ENCODE peak calls at places on chromosomes 7 and 10, in ten cellular contexts. One of them, this sample, is unnamed.

GRCh38 chr10:47380341-47381215 is 3.5 kb downstream of the ZNF488 start:
- DNase-seq in fibroblast of villous mesenchyme: no peak
- DNase-seq in AG04450: no peak
- DNase-seq in neural progenitor cell: no peak
- DNase-seq in PC-3: no peak
- DNase-seq in kidney: no peak
- DNase-seq in cardiac fibroblast: no peak
- DNase-seq in heart right ventricle: no peak
- DNase-seq in IMR-90: no peak
- DNase-seq in H1: peak
- DNase-seq in this sample: no peak

GRCh38 chr7:94087664-94088352 is 83.7 kb upstream of the BET1 start:
- DNase-seq in H1: peak
- DNase-seq in IMR-90: peak
- DNase-seq in heart right ventricle: no peak
- DNase-seq in neural progenitor cell: peak
- DNase-seq in AG04450: peak
- DNase-seq in cardiac fibroblast: peak
- DNase-seq in PC-3: peak
- DNase-seq in fibroblast of villous mesenchyme: peak
- DNase-seq in kidney: no peak
- DNase-seq in this sample: peak

GRCh38 chr7:144786079-144786478 is 49.8 kb downstream of the TPK1 start:
- DNase-seq in PC-3: no peak
- DNase-seq in cardiac fibroblast: no peak
- DNase-seq in neural progenitor cell: peak
- DNase-seq in fibroblast of villous mesenchyme: no peak
- DNase-seq in AG04450: no peak
- DNase-seq in H1: no peak
- DNase-seq in heart right ventricle: no peak
- DNase-seq in kidney: no peak
- DNase-seq in IMR-90: no peak
- DNase-seq in this sample: no peak

GRCh38 chr10:63644398-63645142 is 123.4 kb downstream of the REEP3 start:
- DNase-seq in cardiac fibroblast: peak
- DNase-seq in H1: no peak
- DNase-seq in fibroblast of villous mesenchyme: no peak
- DNase-seq in neural progenitor cell: no peak
- DNase-seq in AG04450: no peak
- DNase-seq in IMR-90: no peak
- DNase-seq in kidney: no peak
- DNase-seq in PC-3: no peak
- DNase-seq in heart right ventricle: no peak
- DNase-seq in this sample: no peak

GRCh38 chr7:47901542-47901941 is 46.7 kb downstream of the PKD1L1 start:
- DNase-seq in cardiac fibroblast: peak
- DNase-seq in neural progenitor cell: peak
- DNase-seq in fibroblast of villous mesenchyme: peak
- DNase-seq in heart right ventricle: no peak
- DNase-seq in kidney: no peak
- DNase-seq in H1: no peak
- DNase-seq in PC-3: peak
- DNase-seq in IMR-90: peak
- DNase-seq in AG04450: no peak
- DNase-seq in this sample: no peak

GRCh38 chr7:158776474-158776873 is 52.8 kb downstream of the ESYT2 start:
- DNase-seq in H1: peak
- DNase-seq in cardiac fibroblast: no peak
- DNase-seq in neural progenitor cell: no peak
- DNase-seq in IMR-90: no peak
- DNase-seq in kidney: no peak
- DNase-seq in heart right ventricle: no peak
- DNase-seq in PC-3: no peak
- DNase-seq in fibroblast of villous mesenchyme: no peak
- DNase-seq in AG04450: no peak
- DNase-seq in this sample: no peak

GRCh38 chr7:116494472-116494871 is 5.1 kb upstream of the CAV2 start:
- DNase-seq in kidney: no peak
- DNase-seq in cardiac fibroblast: no peak
- DNase-seq in H1: no peak
- DNase-seq in IMR-90: no peak
- DNase-seq in neural progenitor cell: no peak
- DNase-seq in PC-3: no peak
- DNase-seq in fibroblast of villous mesenchyme: no peak
- DNase-seq in heart right ventricle: no peak
- DNase-seq in AG04450: no peak
- DNase-seq in this sample: no peak

GRCh38 chr7:106451171-106451570 is 166.4 kb upstream of the NAMPT start:
- DNase-seq in neural progenitor cell: no peak
- DNase-seq in H1: no peak
- DNase-seq in cardiac fibroblast: no peak
- DNase-seq in IMR-90: no peak
- DNase-seq in kidney: no peak
- DNase-seq in PC-3: no peak
- DNase-seq in fibroblast of villous mesenchyme: peak
- DNase-seq in AG04450: no peak
- DNase-seq in heart right ventricle: no peak
- DNase-seq in this sample: no peak

GRCh38 chr7:90621130-90621891 is 25.2 kb downstream of the CDK14 start:
- DNase-seq in H1: no peak
- DNase-seq in neural progenitor cell: no peak
- DNase-seq in heart right ventricle: no peak
- DNase-seq in PC-3: peak
- DNase-seq in kidney: no peak
- DNase-seq in AG04450: no peak
- DNase-seq in cardiac fibroblast: peak
- DNase-seq in IMR-90: no peak
- DNase-seq in fibroblast of villous mesenchyme: peak
- DNase-seq in this sample: no peak

GRCh38 chr7:113060100-113060499 is 26.5 kb downstream of the GPR85 start:
- DNase-seq in kidney: no peak
- DNase-seq in IMR-90: no peak
- DNase-seq in neural progenitor cell: no peak
- DNase-seq in H1: no peak
- DNase-seq in fibroblast of villous mesenchyme: no peak
- DNase-seq in cardiac fibroblast: no peak
- DNase-seq in AG04450: no peak
- DNase-seq in PC-3: no peak
- DNase-seq in heart right ventricle: no peak
- DNase-seq in this sample: no peak

GRCh38 chr7:116953372-116953726 is at the start of gene ST7:
- DNase-seq in PC-3: peak
- DNase-seq in fibroblast of villous mesenchyme: peak
- DNase-seq in H1: peak
- DNase-seq in AG04450: no peak
- DNase-seq in heart right ventricle: no peak
- DNase-seq in IMR-90: peak
- DNase-seq in cardiac fibroblast: peak
- DNase-seq in kidney: peak
- DNase-seq in neural progenitor cell: peak
- DNase-seq in this sample: peak

GRCh38 chr10:1149793-1150637 is 93.8 kb downstream of the WDR37 start:
- DNase-seq in PC-3: no peak
- DNase-seq in H1: peak
- DNase-seq in IMR-90: peak
- DNase-seq in neural progenitor cell: no peak
- DNase-seq in AG04450: no peak
- DNase-seq in kidney: no peak
- DNase-seq in heart right ventricle: no peak
- DNase-seq in fibroblast of villous mesenchyme: peak
- DNase-seq in cardiac fibroblast: no peak
- DNase-seq in this sample: no peak

GRCh38 chr10:128069351-128070051 is 56.7 kb downstream of the MKI67 start:
- DNase-seq in H1: peak
- DNase-seq in kidney: peak
- DNase-seq in neural progenitor cell: peak
- DNase-seq in fibroblast of villous mesenchyme: peak
- DNase-seq in PC-3: peak
- DNase-seq in heart right ventricle: peak
- DNase-seq in cardiac fibroblast: peak
- DNase-seq in AG04450: peak
- DNase-seq in IMR-90: peak
- DNase-seq in this sample: peak

GRCh38 chr7:22269963-22270362 is 87.0 kb downstream of the RAPGEF5 start:
- DNase-seq in kidney: no peak
- DNase-seq in cardiac fibroblast: no peak
- DNase-seq in neural progenitor cell: no peak
- DNase-seq in fibroblast of villous mesenchyme: no peak
- DNase-seq in heart right ventricle: no peak
- DNase-seq in PC-3: no peak
- DNase-seq in H1: no peak
- DNase-seq in IMR-90: no peak
- DNase-seq in AG04450: no peak
- DNase-seq in this sample: no peak

GRCh38 chr7:20249924-20250323 is 32.7 kb upstream of the MACC1 start:
- DNase-seq in heart right ventricle: no peak
- DNase-seq in IMR-90: no peak
- DNase-seq in cardiac fibroblast: no peak
- DNase-seq in PC-3: peak
- DNase-seq in fibroblast of villous mesenchyme: no peak
- DNase-seq in H1: no peak
- DNase-seq in kidney: no peak
- DNase-seq in AG04450: no peak
- DNase-seq in neural progenitor cell: no peak
- DNase-seq in this sample: peak

GRCh38 chr10:99983280-99983988 is 26.3 kb downstream of the DNMBP start:
- DNase-seq in H1: no peak
- DNase-seq in AG04450: no peak
- DNase-seq in fibroblast of villous mesenchyme: peak
- DNase-seq in PC-3: no peak
- DNase-seq in IMR-90: peak
- DNase-seq in kidney: no peak
- DNase-seq in neural progenitor cell: no peak
- DNase-seq in heart right ventricle: peak
- DNase-seq in cardiac fibroblast: peak
- DNase-seq in this sample: no peak

GRCh38 chr10:107418411-107418810 is 253.9 kb upstream of the SORCS1 start:
- DNase-seq in heart right ventricle: no peak
- DNase-seq in H1: no peak
- DNase-seq in PC-3: no peak
- DNase-seq in IMR-90: no peak
- DNase-seq in kidney: no peak
- DNase-seq in cardiac fibroblast: no peak
- DNase-seq in fibroblast of villous mesenchyme: no peak
- DNase-seq in neural progenitor cell: no peak
- DNase-seq in AG04450: no peak
- DNase-seq in this sample: no peak

GRCh38 chr7:1981878-1982230 is 250.9 kb downstream of the MAD1L1 start:
- DNase-seq in PC-3: no peak
- DNase-seq in fibroblast of villous mesenchyme: no peak
- DNase-seq in cardiac fibroblast: no peak
- DNase-seq in AG04450: no peak
- DNase-seq in kidney: peak
- DNase-seq in IMR-90: no peak
- DNase-seq in neural progenitor cell: no peak
- DNase-seq in heart right ventricle: no peak
- DNase-seq in H1: no peak
- DNase-seq in this sample: no peak

GRCh38 chr10:43235070-43235900 is 31.6 kb downstream of the RASGEF1A start:
- DNase-seq in heart right ventricle: no peak
- DNase-seq in neural progenitor cell: no peak
- DNase-seq in AG04450: no peak
- DNase-seq in H1: no peak
- DNase-seq in fibroblast of villous mesenchyme: no peak
- DNase-seq in PC-3: no peak
- DNase-seq in kidney: peak
- DNase-seq in cardiac fibroblast: no peak
- DNase-seq in IMR-90: no peak
- DNase-seq in this sample: no peak

GRCh38 chr7:100148225-100148558 is 526 bp upstream of the LAMTOR4 start:
- DNase-seq in fibroblast of villous mesenchyme: no peak
- DNase-seq in kidney: no peak
- DNase-seq in H1: no peak
- DNase-seq in AG04450: no peak
- DNase-seq in neural progenitor cell: no peak
- DNase-seq in heart right ventricle: no peak
- DNase-seq in cardiac fibroblast: no peak
- DNase-seq in PC-3: no peak
- DNase-seq in IMR-90: no peak
- DNase-seq in this sample: no peak
- TF ChIP-seq CTCF in fibroblast of villous mesenchyme: no peak
- TF ChIP-seq CTCF in kidney: no peak
- TF ChIP-seq CTCF in H1: no peak
- TF ChIP-seq CTCF in AG04450: no peak
- TF ChIP-seq CTCF in neural progenitor cell: no peak
- TF ChIP-seq CTCF in heart right ventricle: no peak
- TF ChIP-seq CTCF in cardiac fibroblast: no peak
- TF ChIP-seq CTCF in PC-3: no peak
- TF ChIP-seq CTCF in IMR-90: no peak
- TF ChIP-seq CTCF in this sample: no peak

GRCh38 chr10:113921571-113922370 is 67.3 kb downstream of the NHLRC2 start:
- DNase-seq in AG04450: no peak
- DNase-seq in heart right ventricle: no peak
- DNase-seq in PC-3: no peak
- DNase-seq in neural progenitor cell: no peak
- DNase-seq in fibroblast of villous mesenchyme: no peak
- DNase-seq in cardiac fibroblast: no peak
- DNase-seq in IMR-90: no peak
- DNase-seq in H1: no peak
- DNase-seq in kidney: no peak
- DNase-seq in this sample: no peak
- H3K4me3 ChIP-seq in AG04450: no peak
- H3K4me3 ChIP-seq in heart right ventricle: no peak
- H3K4me3 ChIP-seq in PC-3: no peak
- H3K4me3 ChIP-seq in neural progenitor cell: no peak
- H3K4me3 ChIP-seq in fibroblast of villous mesenchyme: no peak
- H3K4me3 ChIP-seq in cardiac fibroblast: no peak
- H3K4me3 ChIP-seq in IMR-90: no peak
- H3K4me3 ChIP-seq in H1: no peak
- H3K4me3 ChIP-seq in kidney: no peak
- H3K4me3 ChIP-seq in this sample: no peak

DNA sequence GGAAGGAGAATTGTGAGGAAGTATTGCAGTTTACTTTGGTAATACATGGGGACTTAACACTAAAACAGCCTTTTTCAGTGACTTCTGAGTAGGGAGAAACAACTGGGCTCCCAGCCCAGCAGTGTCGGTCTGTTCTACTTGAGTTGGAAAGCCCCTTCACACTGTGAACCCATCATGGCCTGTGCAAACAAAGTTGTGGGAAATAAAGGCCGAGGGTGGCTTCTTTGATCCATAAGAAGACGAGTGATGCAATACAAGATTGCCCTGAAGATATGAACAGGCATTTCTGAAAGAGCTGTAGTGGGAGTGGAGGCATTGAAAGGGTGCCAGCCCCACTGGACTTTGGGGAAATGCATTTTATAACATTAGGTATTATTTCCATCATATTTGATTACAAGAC is 28.3 kb downstream of the C10orf120 start:
- DNase-seq in PC-3: no peak
- DNase-seq in heart right ventricle: no peak
- DNase-seq in kidney: no peak
- DNase-seq in neural progenitor cell: no peak
- DNase-seq in fibroblast of villous mesenchyme: no peak
- DNase-seq in IMR-90: no peak
- DNase-seq in AG04450: no peak
- DNase-seq in H1: no peak
- DNase-seq in cardiac fibroblast: no peak
- DNase-seq in this sample: no peak
- TF ChIP-seq CTCF in PC-3: no peak
- TF ChIP-seq CTCF in heart right ventricle: no peak
- TF ChIP-seq CTCF in kidney: no peak
- TF ChIP-seq CTCF in neural progenitor cell: no peak
- TF ChIP-seq CTCF in fibroblast of villous mesenchyme: no peak
- TF ChIP-seq CTCF in IMR-90: no peak
- TF ChIP-seq CTCF in AG04450: no peak
- TF ChIP-seq CTCF in H1: no peak
- TF ChIP-seq CTCF in cardiac fibroblast: no peak
- TF ChIP-seq CTCF in this sample: no peak

GRCh38 chr10:32950457-32951109 is 7.4 kb downstream of the ITGB1 start:
- DNase-seq in AG04450: no peak
- DNase-seq in neural progenitor cell: peak
- DNase-seq in heart right ventricle: no peak
- DNase-seq in PC-3: peak
- DNase-seq in H1: no peak
- DNase-seq in fibroblast of villous mesenchyme: peak
- DNase-seq in cardiac fibroblast: no peak
- DNase-seq in IMR-90: no peak
- DNase-seq in kidney: no peak
- DNase-seq in this sample: no peak
- H3K4me3 ChIP-seq in AG04450: peak
- H3K4me3 ChIP-seq in neural progenitor cell: peak
- H3K4me3 ChIP-seq in heart right ventricle: no peak
- H3K4me3 ChIP-seq in PC-3: peak
- H3K4me3 ChIP-seq in H1: peak
- H3K4me3 ChIP-seq in fibroblast of villous mesenchyme: peak
- H3K4me3 ChIP-seq in cardiac fibroblast: no peak
- H3K4me3 ChIP-seq in IMR-90: peak
- H3K4me3 ChIP-seq in kidney: no peak
- H3K4me3 ChIP-seq in this sample: no peak

This sample was measured in epithelial cell of esophagus.